ENCODE peak calls at places on chromosome 6, in nine cellular contexts. H is T1000; N is GM03348; Q is activated naive CD8-positive, alpha-beta T cell treated with anti-CD3 and anti-CD28 coated beads, Interleukin-2, amount 50 U/mL, for 24 hours; X is activated CD4-positive, alpha-beta T cell treated with anti-CD3 and anti-CD28 coated beads for 24 hours; L is stimulated activated CD4-positive, alpha-beta T cell treated with anti-CD3 and anti-CD28 coated beads, Interleukin-4, amount 100 ng/mL, for 24 hours; U is immature natural killer cell; R is lung; A is CD8-positive, alpha-beta T cell. F is an unnamed sample.

GRCh38 chr6:3501826-3502505 is 45.1 kb upstream of the SLC22A23 start:
- DNase-seq in H (no peak), N (peak), Q (no peak), X (no peak), L (no peak), U (no peak), R (no peak), A (no peak), F (no peak)

GRCh38 chr6:14072084-14072483 is 45.5 kb upstream of the CD83 start:
- DNase-seq in H (no peak), N (peak), Q (peak), X (no peak), L (peak), U (no peak), R (no peak), A (no peak), F (no peak)

GRCh38 chr6:87473419-87473903 is 687 bp downstream of the SLC35A1 start:
- DNase-seq in H (no peak), N (peak), Q (no peak), X (no peak), L (no peak), U (no peak), R (peak), A (no peak), F (peak)

GRCh38 chr6:89694428-89694827 is 55.9 kb upstream of the LYRM2 start:
- DNase-seq in H (no peak), N (no peak), Q (no peak), X (no peak), L (no peak), U (no peak), R (no peak), A (no peak), F (no peak)

GRCh38 chr6:142325111-142325510 is 23.3 kb downstream of the ADGRG6 start:
- DNase-seq in H (no peak), N (no peak), Q (no peak), X (no peak), L (no peak), U (no peak), R (no peak), A (no peak), F (no peak)

GRCh38 chr6:54244430-54244829 is 63.8 kb upstream of the TINAG start:
- DNase-seq in H (no peak), N (peak), Q (no peak), X (no peak), L (no peak), U (no peak), R (no peak), A (no peak), F (no peak)

GRCh38 chr6:83603560-83603959 is 91.2 kb downstream of the PRSS35 start:
- DNase-seq in H (no peak), N (no peak), Q (no peak), X (no peak), L (no peak), U (no peak), R (no peak), A (no peak), F (no peak)

GRCh38 chr6:107458687-107459282 is 579 bp downstream of the PDSS2 start:
- DNase-seq in H (no peak), N (peak), Q (peak), X (peak), L (no peak), U (no peak), R (no peak), A (peak), F (no peak)

GRCh38 chr6:50711686-50712085 is 1.6 kb upstream of the TFAP2D start:
- DNase-seq in H (no peak), N (no peak), Q (no peak), X (no peak), L (no peak), U (no peak), R (no peak), A (no peak), F (no peak)

GRCh38 chr6:92977018-92977417 is 442.3 kb downstream of the EPHA7 start:
- DNase-seq in H (no peak), N (no peak), Q (no peak), X (no peak), L (no peak), U (no peak), R (no peak), A (no peak), F (no peak)

GRCh38 chr6:108872001-108872974 is 24.1 kb downstream of the ARMC2 start:
- DNase-seq in H (no peak), N (no peak), Q (peak), X (no peak), L (no peak), U (peak), R (no peak), A (no peak), F (no peak)

GRCh38 chr6:2877960-2878359 is 25.1 kb downstream of the SERPINB9 start:
- DNase-seq in H (no peak), N (no peak), Q (no peak), X (no peak), L (no peak), U (no peak), R (no peak), A (no peak), F (no peak)

GRCh38 chr6:13615802-13616140 is 636 bp downstream of the NOL7 start:
- DNase-seq in H (no peak), N (peak), Q (peak), X (peak), L (peak), U (peak), R (no peak), A (peak), F (peak)

GRCh38 chr6:131761061-131761761 is 46.6 kb upstream of the ENPP1 start:
- DNase-seq in H (no peak), N (peak), Q (no peak), X (no peak), L (no peak), U (no peak), R (no peak), A (no peak), F (no peak)

GRCh38 chr6:154197176-154197850 is 158.3 kb downstream of the OPRM1 start:
- DNase-seq in H (no peak), N (no peak), Q (no peak), X (no peak), L (no peak), U (no peak), R (no peak), A (no peak), F (peak)

GRCh38 chr6:27814665-27815424 is 97.4 kb downstream of the OR2B2 start:
- DNase-seq in H (peak), N (peak), Q (peak), X (no peak), L (peak), U (peak), R (peak), A (no peak), F (peak)

GRCh38 chr6:129370268-129370916 is 339.6 kb downstream of the ARHGAP18 start:
- DNase-seq in H (no peak), N (peak), Q (peak), X (peak), L (peak), U (peak), R (no peak), A (peak), F (no peak)

GRCh38 chr6:28553986-28554881 is 28.6 kb downstream of the GPX5 start:
- DNase-seq in H (no peak), N (no peak), Q (no peak), X (no peak), L (no peak), U (no peak), R (no peak), A (no peak), F (no peak)

GRCh38 chr6:43061861-43062260 is 2.4 kb downstream of the KLC4 start:
- DNase-seq in H (no peak), N (no peak), Q (no peak), X (no peak), L (no peak), U (no peak), R (no peak), A (no peak), F (no peak)

GRCh38 chr6:44966449-44967091 is 361.6 kb upstream of the RUNX2 start:
- DNase-seq in H (no peak), N (peak), Q (no peak), X (no peak), L (no peak), U (no peak), R (no peak), A (no peak), F (peak)

GRCh38 chr6:5569491-5569890 is 308.2 kb downstream of the FARS2 start:
- DNase-seq in H (no peak), N (no peak), Q (no peak), X (no peak), L (no peak), U (no peak), R (no peak), A (no peak), F (no peak)

GRCh38 chr6:53961679-53962370 is 149.4 kb upstream of the MLIP start:
- DNase-seq in H (no peak), N (peak), Q (no peak), X (no peak), L (no peak), U (no peak), R (no peak), A (no peak), F (peak)